ENCODE peak calls at places on chromosome X, in eight cellular contexts. One of them, this sample, is unnamed.
A peak's percentile ranks its signal among the peaks of the same experiment; 100 is the strongest.

GRCh38 chrX:47239199-47239598 is 6.4 kb downstream of the USP11 start:
- DNase-seq in fibroblast of mammary gland: no peak
- DNase-seq in aorta: peak; percentile 43
- DNase-seq in astrocyte of the spinal cord: no peak
- DNase-seq in upper lobe of left lung: no peak
- DNase-seq in pancreas: no peak
- DNase-seq in skeletal muscle cell: no peak
- DNase-seq in epithelial cell of esophagus: no peak
- DNase-seq in this sample: no peak

GRCh38 chrX:96407043-96407442 is 277.6 kb upstream of the DIAPH2 start:
- DNase-seq in fibroblast of mammary gland: peak; percentile 61
- DNase-seq in pancreas: no peak
- DNase-seq in astrocyte of the spinal cord: peak; percentile 41
- DNase-seq in upper lobe of left lung: no peak
- DNase-seq in skeletal muscle cell: peak; percentile 23
- DNase-seq in aorta: no peak
- DNase-seq in epithelial cell of esophagus: peak; percentile 31
- DNase-seq in this sample: no peak

GRCh38 chrX:109795682-109796081 is 62.6 kb upstream of the ACSL4 start:
- DNase-seq in aorta: no peak
- DNase-seq in fibroblast of mammary gland: no peak
- DNase-seq in astrocyte of the spinal cord: no peak
- DNase-seq in epithelial cell of esophagus: no peak
- DNase-seq in pancreas: no peak
- DNase-seq in upper lobe of left lung: no peak
- DNase-seq in skeletal muscle cell: no peak
- DNase-seq in this sample: no peak

GRCh38 chrX:150984164-150984824 is 1.2 kb downstream of the HMGB3 start:
- DNase-seq in upper lobe of left lung: peak; percentile 86
- DNase-seq in fibroblast of mammary gland: no peak
- DNase-seq in epithelial cell of esophagus: no peak
- DNase-seq in astrocyte of the spinal cord: no peak
- DNase-seq in pancreas: no peak
- DNase-seq in aorta: no peak
- DNase-seq in skeletal muscle cell: no peak
- DNase-seq in this sample: no peak

GRCh38 chrX:123833387-123833786 is 26.5 kb upstream of the XIAP start:
- DNase-seq in pancreas: no peak
- DNase-seq in skeletal muscle cell: no peak
- DNase-seq in astrocyte of the spinal cord: peak; percentile 40
- DNase-seq in epithelial cell of esophagus: peak; percentile 64
- DNase-seq in fibroblast of mammary gland: peak; percentile 53
- DNase-seq in aorta: no peak
- DNase-seq in upper lobe of left lung: no peak
- DNase-seq in this sample: peak; percentile 36

GRCh38 chrX:15815779-15816452 is 25.6 kb downstream of the ZRSR2 start:
- DNase-seq in epithelial cell of esophagus: peak; percentile 25
- DNase-seq in aorta: no peak
- DNase-seq in skeletal muscle cell: no peak
- DNase-seq in pancreas: no peak
- DNase-seq in fibroblast of mammary gland: peak; percentile 14
- DNase-seq in astrocyte of the spinal cord: no peak
- DNase-seq in upper lobe of left lung: no peak
- DNase-seq in this sample: no peak

GRCh38 chrX:12480956-12481355 is 310.3 kb upstream of the PRPS2 start:
- DNase-seq in aorta: no peak
- DNase-seq in epithelial cell of esophagus: no peak
- DNase-seq in astrocyte of the spinal cord: no peak
- DNase-seq in fibroblast of mammary gland: no peak
- DNase-seq in pancreas: no peak
- DNase-seq in upper lobe of left lung: no peak
- DNase-seq in skeletal muscle cell: no peak
- DNase-seq in this sample: no peak

GRCh38 chrX:79107891-79108718 is 36.4 kb upstream of the GPR174 start:
- DNase-seq in fibroblast of mammary gland: peak; percentile 15
- DNase-seq in aorta: no peak
- DNase-seq in skeletal muscle cell: no peak
- DNase-seq in astrocyte of the spinal cord: no peak
- DNase-seq in upper lobe of left lung: no peak
- DNase-seq in epithelial cell of esophagus: no peak
- DNase-seq in pancreas: no peak
- DNase-seq in this sample: no peak

GRCh38 chrX:48676893-48677270 is 6.7 kb upstream of the WAS start:
- DNase-seq in astrocyte of the spinal cord: no peak
- DNase-seq in fibroblast of mammary gland: no peak
- DNase-seq in skeletal muscle cell: no peak
- DNase-seq in upper lobe of left lung: no peak
- DNase-seq in epithelial cell of esophagus: peak; percentile 4
- DNase-seq in pancreas: peak; percentile 64
- DNase-seq in aorta: no peak
- DNase-seq in this sample: peak; percentile 14

GRCh38 chrX:108033890-108034289 is 11.0 kb upstream of the VSIG1 start:
- DNase-seq in fibroblast of mammary gland: no peak
- DNase-seq in upper lobe of left lung: no peak
- DNase-seq in epithelial cell of esophagus: no peak
- DNase-seq in astrocyte of the spinal cord: no peak
- DNase-seq in aorta: no peak
- DNase-seq in skeletal muscle cell: no peak
- DNase-seq in pancreas: no peak
- DNase-seq in this sample: no peak

GRCh38 chrX:41086627-41086932 is 1.3 kb downstream of the USP9X start:
- DNase-seq in upper lobe of left lung: no peak
- DNase-seq in fibroblast of mammary gland: no peak
- DNase-seq in astrocyte of the spinal cord: no peak
- DNase-seq in aorta: no peak
- DNase-seq in skeletal muscle cell: no peak
- DNase-seq in pancreas: no peak
- DNase-seq in epithelial cell of esophagus: peak; percentile 55
- DNase-seq in this sample: no peak

GRCh38 chrX:131792789-131793462 is 230.2 kb upstream of the STK26 start:
- DNase-seq in astrocyte of the spinal cord: peak; percentile 93
- DNase-seq in pancreas: peak; percentile 65
- DNase-seq in skeletal muscle cell: no peak
- DNase-seq in upper lobe of left lung: no peak
- DNase-seq in fibroblast of mammary gland: peak; percentile 94
- DNase-seq in aorta: peak; percentile 90
- DNase-seq in epithelial cell of esophagus: no peak
- DNase-seq in this sample: no peak

GRCh38 chrX:13791559-13791958 is 25.3 kb downstream of the GPM6B start:
- DNase-seq in aorta: no peak
- DNase-seq in upper lobe of left lung: no peak
- DNase-seq in skeletal muscle cell: no peak
- DNase-seq in fibroblast of mammary gland: peak; percentile 38
- DNase-seq in epithelial cell of esophagus: no peak
- DNase-seq in pancreas: no peak
- DNase-seq in astrocyte of the spinal cord: peak; percentile 14
- DNase-seq in this sample: no peak

GRCh38 chrX:71998836-71999509 is 88.3 kb downstream of the NHSL2 start:
- DNase-seq in fibroblast of mammary gland: peak; percentile 42
- DNase-seq in pancreas: no peak
- DNase-seq in astrocyte of the spinal cord: no peak
- DNase-seq in upper lobe of left lung: no peak
- DNase-seq in skeletal muscle cell: no peak
- DNase-seq in aorta: no peak
- DNase-seq in epithelial cell of esophagus: no peak
- DNase-seq in this sample: peak; percentile 17

GRCh38 chrX:119512145-119512800 is 44.0 kb downstream of the SLC25A5 start:
- DNase-seq in upper lobe of left lung: no peak
- DNase-seq in aorta: peak; percentile 78
- DNase-seq in skeletal muscle cell: peak; percentile 18
- DNase-seq in astrocyte of the spinal cord: peak; percentile 60
- DNase-seq in fibroblast of mammary gland: peak; percentile 68
- DNase-seq in epithelial cell of esophagus: peak; percentile 74
- DNase-seq in pancreas: peak; percentile 75
- DNase-seq in this sample: no peak

GRCh38 chrX:82658492-82658891 is 849.6 kb upstream of the POU3F4 start:
- DNase-seq in fibroblast of mammary gland: no peak
- DNase-seq in aorta: no peak
- DNase-seq in upper lobe of left lung: no peak
- DNase-seq in pancreas: no peak
- DNase-seq in epithelial cell of esophagus: no peak
- DNase-seq in astrocyte of the spinal cord: no peak
- DNase-seq in skeletal muscle cell: no peak
- DNase-seq in this sample: no peak

GRCh38 chrX:138519296-138519695 is 192.2 kb downstream of the FGF13 start:
- DNase-seq in fibroblast of mammary gland: no peak
- DNase-seq in astrocyte of the spinal cord: peak; percentile 11
- DNase-seq in skeletal muscle cell: no peak
- DNase-seq in epithelial cell of esophagus: peak; percentile 5
- DNase-seq in upper lobe of left lung: no peak
- DNase-seq in pancreas: no peak
- DNase-seq in aorta: no peak
- DNase-seq in this sample: no peak

GRCh38 chrX:79095441-79096338 is 48.8 kb upstream of the GPR174 start:
- DNase-seq in astrocyte of the spinal cord: no peak
- DNase-seq in aorta: no peak
- DNase-seq in pancreas: no peak
- DNase-seq in fibroblast of mammary gland: no peak
- DNase-seq in skeletal muscle cell: no peak
- DNase-seq in upper lobe of left lung: no peak
- DNase-seq in epithelial cell of esophagus: no peak
- DNase-seq in this sample: no peak

GRCh38 chrX:28177202-28177601 is 196.0 kb upstream of the DCAF8L1 start:
- DNase-seq in pancreas: no peak
- DNase-seq in aorta: no peak
- DNase-seq in fibroblast of mammary gland: no peak
- DNase-seq in epithelial cell of esophagus: peak; percentile 43
- DNase-seq in upper lobe of left lung: no peak
- DNase-seq in astrocyte of the spinal cord: no peak
- DNase-seq in skeletal muscle cell: no peak
- DNase-seq in this sample: no peak

GRCh38 chrX:38968344-38968743 is 167.1 kb downstream of the MID1IP1 start:
- DNase-seq in epithelial cell of esophagus: no peak
- DNase-seq in skeletal muscle cell: no peak
- DNase-seq in aorta: no peak
- DNase-seq in astrocyte of the spinal cord: no peak
- DNase-seq in upper lobe of left lung: no peak
- DNase-seq in pancreas: no peak
- DNase-seq in fibroblast of mammary gland: peak; percentile 22
- DNase-seq in this sample: no peak

GRCh38 chrX:87376896-87377295 is 140.7 kb upstream of the KLHL4 start:
- DNase-seq in pancreas: no peak
- DNase-seq in upper lobe of left lung: no peak
- DNase-seq in fibroblast of mammary gland: no peak
- DNase-seq in aorta: no peak
- DNase-seq in epithelial cell of esophagus: no peak
- DNase-seq in skeletal muscle cell: no peak
- DNase-seq in astrocyte of the spinal cord: no peak
- DNase-seq in this sample: no peak

GRCh38 chrX:48086119-48086518 is 14.7 kb upstream of the ZNF630 start:
- DNase-seq in upper lobe of left lung: no peak
- DNase-seq in epithelial cell of esophagus: peak; percentile 46
- DNase-seq in skeletal muscle cell: no peak
- DNase-seq in fibroblast of mammary gland: no peak
- DNase-seq in pancreas: no peak
- DNase-seq in astrocyte of the spinal cord: no peak
- DNase-seq in aorta: no peak
- DNase-seq in this sample: no peak

GRCh38 chrX:8748855-8749254 is 16.9 kb upstream of the ANOS1 start:
- DNase-seq in fibroblast of mammary gland: peak; percentile 56
- DNase-seq in pancreas: no peak
- DNase-seq in skeletal muscle cell: no peak
- DNase-seq in astrocyte of the spinal cord: peak; percentile 42
- DNase-seq in upper lobe of left lung: no peak
- DNase-seq in aorta: no peak
- DNase-seq in epithelial cell of esophagus: peak; percentile 52
- DNase-seq in this sample: peak; percentile 23

GRCh38 chrX:20252392-20253231 is 14.1 kb downstream of the RPS6KA3 start:
- DNase-seq in astrocyte of the spinal cord: peak; percentile 44
- DNase-seq in pancreas: peak; percentile 53
- DNase-seq in epithelial cell of esophagus: peak; percentile 56
- DNase-seq in fibroblast of mammary gland: peak; percentile 60
- DNase-seq in aorta: no peak
- DNase-seq in upper lobe of left lung: no peak
- DNase-seq in skeletal muscle cell: no peak
- DNase-seq in this sample: peak; percentile 72

GRCh38 chrX:41922694-41923171 is 621 bp downstream of the CASK start:
- DNase-seq in upper lobe of left lung: no peak
- DNase-seq in fibroblast of mammary gland: no peak
- DNase-seq in epithelial cell of esophagus: peak; percentile 6
- DNase-seq in pancreas: peak; percentile 71
- DNase-seq in skeletal muscle cell: no peak
- DNase-seq in aorta: peak; percentile 82
- DNase-seq in astrocyte of the spinal cord: no peak
- DNase-seq in this sample: no peak

GRCh38 chrX:115499112-115499805 is 61.7 kb upstream of the PLS3 start:
- DNase-seq in aorta: no peak
- DNase-seq in skeletal muscle cell: no peak
- DNase-seq in astrocyte of the spinal cord: no peak
- DNase-seq in pancreas: no peak
- DNase-seq in fibroblast of mammary gland: no peak
- DNase-seq in epithelial cell of esophagus: no peak
- DNase-seq in upper lobe of left lung: no peak
- DNase-seq in this sample: no peak
- H3K4me3 ChIP-seq in aorta: no peak overlapping the region
- H3K4me3 ChIP-seq in skeletal muscle cell: no peak overlapping the region
- H3K4me3 ChIP-seq in astrocyte of the spinal cord: no peak overlapping the region
- H3K4me3 ChIP-seq in pancreas: no peak overlapping the region
- H3K4me3 ChIP-seq in fibroblast of mammary gland: no peak overlapping the region
- H3K4me3 ChIP-seq in epithelial cell of esophagus: no peak overlapping the region
- H3K4me3 ChIP-seq in upper lobe of left lung: no peak overlapping the region
- H3K4me3 ChIP-seq in this sample: no peak overlapping the region

GRCh38 chrX:2262679-2263055 is 238.1 kb downstream of the DHRSX start:
- DNase-seq in epithelial cell of esophagus: no peak
- DNase-seq in fibroblast of mammary gland: no peak
- DNase-seq in skeletal muscle cell: no peak
- DNase-seq in astrocyte of the spinal cord: no peak
- DNase-seq in pancreas: no peak
- DNase-seq in upper lobe of left lung: no peak
- DNase-seq in aorta: peak; percentile 64
- DNase-seq in this sample: no peak
- H3K4me3 ChIP-seq in epithelial cell of esophagus: no peak overlapping the region
- H3K4me3 ChIP-seq in fibroblast of mammary gland: no peak overlapping the region
- H3K4me3 ChIP-seq in skeletal muscle cell: no peak overlapping the region
- H3K4me3 ChIP-seq in astrocyte of the spinal cord: no peak overlapping the region
- H3K4me3 ChIP-seq in pancreas: no peak overlapping the region
- H3K4me3 ChIP-seq in upper lobe of left lung: no peak overlapping the region
- H3K4me3 ChIP-seq in aorta: no peak overlapping the region
- H3K4me3 ChIP-seq in this sample: no peak overlapping the region

GRCh38 chrX:129779086-129779672 is 570 bp upstream of the SASH3 start:
- DNase-seq in epithelial cell of esophagus: no peak
- DNase-seq in fibroblast of mammary gland: no peak
- DNase-seq in aorta: no peak
- DNase-seq in pancreas: no peak
- DNase-seq in upper lobe of left lung: no peak
- DNase-seq in astrocyte of the spinal cord: no peak
- DNase-seq in skeletal muscle cell: no peak
- DNase-seq in this sample: no peak
- H3K4me3 ChIP-seq in epithelial cell of esophagus: no peak overlapping the region
- H3K4me3 ChIP-seq in fibroblast of mammary gland: no peak overlapping the region
- H3K4me3 ChIP-seq in aorta: no peak overlapping the region
- H3K4me3 ChIP-seq in pancreas: no peak overlapping the region
- H3K4me3 ChIP-seq in upper lobe of left lung: no peak overlapping the region
- H3K4me3 ChIP-seq in astrocyte of the spinal cord: no peak overlapping the region
- H3K4me3 ChIP-seq in skeletal muscle cell: no peak overlapping the region
- H3K4me3 ChIP-seq in this sample: peak overlapping the region; percentile 84

DNA sequence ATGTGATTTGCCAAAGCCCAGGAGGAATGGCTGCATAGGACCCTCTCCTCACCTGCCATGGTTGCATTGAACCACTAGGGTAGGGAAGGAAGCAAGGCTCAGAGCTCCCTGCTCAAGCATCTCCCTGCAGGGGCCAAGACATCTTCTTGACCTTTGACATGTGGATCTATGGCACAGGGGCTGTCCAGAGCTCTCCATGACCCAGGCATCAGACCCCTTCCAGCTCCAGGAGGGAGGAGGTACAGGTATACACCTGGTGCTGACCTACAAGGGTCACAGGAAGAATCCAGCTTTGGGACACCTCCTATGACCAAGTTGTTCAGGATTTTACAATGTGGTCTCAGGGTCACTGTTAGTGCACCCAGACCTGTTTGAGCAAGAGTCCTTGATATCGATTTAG is 23.2 kb upstream of the ASMTL start:
- DNase-seq in fibroblast of mammary gland: no peak
- DNase-seq in aorta: peak; percentile 22
- DNase-seq in upper lobe of left lung: no peak
- DNase-seq in pancreas: no peak
- DNase-seq in epithelial cell of esophagus: no peak
- DNase-seq in skeletal muscle cell: no peak
- DNase-seq in astrocyte of the spinal cord: no peak
- DNase-seq in this sample: no peak
- H3K4me3 ChIP-seq in fibroblast of mammary gland: no peak overlapping the region
- H3K4me3 ChIP-seq in aorta: no peak overlapping the region
- H3K4me3 ChIP-seq in upper lobe of left lung: no peak overlapping the region
- H3K4me3 ChIP-seq in pancreas: no peak overlapping the region
- H3K4me3 ChIP-seq in epithelial cell of esophagus: no peak overlapping the region
- H3K4me3 ChIP-seq in skeletal muscle cell: no peak overlapping the region
- H3K4me3 ChIP-seq in astrocyte of the spinal cord: no peak overlapping the region
- H3K4me3 ChIP-seq in this sample: no peak overlapping the region

This sample was measured in CD8-positive, alpha-beta memory T cell.